ENCODE peak calls at places on chromosomes 1 and 21, in five cellular contexts. V is anterior cingulate cortex, M is left ventricle myocardium superior, U is left ventricle myocardium inferior, Y is cardiac fibroblast. F is an unnamed sample.

GRCh38 chr1:47617381-47618221 is 179.8 kb downstream of the FOXD2 start:
- DNase-seq in V (no peak), M (no peak), U (no peak), Y (no peak), F (no peak)

GRCh38 chr21:36550761-36551160 is 70.8 kb upstream of the CLDN14 start:
- DNase-seq in V (no peak), M (no peak), U (no peak), Y (no peak), F (no peak)

GRCh38 chr1:235246022-235246948 is 81.7 kb downstream of the ARID4B start:
- DNase-seq in V (no peak), M (no peak), U (no peak), Y (no peak), F (no peak)

GRCh38 chr1:27275686-27276085 is 41.3 kb downstream of the WDTC1 start:
- DNase-seq in V (no peak), M (no peak), U (no peak), Y (no peak), F (no peak)

GRCh38 chr21:37551406-37552355 is 185.1 kb downstream of the DYRK1A start:
- DNase-seq in V (no peak), M (no peak), U (no peak), Y (peak), F (no peak)

GRCh38 chr1:205423248-205423647 is 1.4 kb upstream of the LEMD1 start:
- DNase-seq in V (no peak), M (no peak), U (no peak), Y (no peak), F (no peak)

GRCh38 chr1:15836772-15837669 is 10.5 kb upstream of the SPEN start:
- DNase-seq in V (no peak), M (peak), U (peak), Y (no peak), F (no peak)

GRCh38 chr1:81201779-81202178 is 599.0 kb upstream of the ADGRL2 start:
- DNase-seq in V (no peak), M (no peak), U (no peak), Y (no peak), F (no peak)

GRCh38 chr1:219963432-219963831 is 35.1 kb upstream of the SLC30A10 start:
- DNase-seq in V (no peak), M (no peak), U (no peak), Y (no peak), F (no peak)

GRCh38 chr1:154550070-154550469 is 8.4 kb downstream of the UBE2Q1 start:
- DNase-seq in V (no peak), M (no peak), U (no peak), Y (no peak), F (no peak)

GRCh38 chr21:34027727-34028461 is 45.5 kb upstream of the MRPS6 start:
- DNase-seq in V (no peak), M (no peak), U (no peak), Y (no peak), F (no peak)